ENCODE peak calls at places on chromosomes 6 and 20, in four cellular contexts. T, M, C and K are unnamed samples.

GRCh38 chr6:24798740-24799540 is at the start of gene ARMH2:
- DNase-seq in M (no peak), T (no peak), C (peak; percentile 10), K (no peak)

GRCh38 chr20:31934968-31935764 is 16.7 kb downstream of the PDRG1 start:
- DNase-seq in C (no peak), M (no peak), T (no peak), K (no peak)

GRCh38 chr6:17945111-17945510 is 42.3 kb downstream of the KIF13A start:
- DNase-seq in T (no peak), M (no peak), C (peak; percentile 60), K (no peak)

GRCh38 chr6:165721349-165721748 is 58.3 kb upstream of the PDE10A start:
- DNase-seq in C (no peak), T (no peak), M (no peak), K (no peak)

GRCh38 chr20:13022401-13023170 is 13.8 kb downstream of the SPTLC3 start:
- DNase-seq in C (peak; percentile 83), M (no peak), T (no peak), K (no peak)

GRCh38 chr6:45609141-45609638 is 231.5 kb upstream of the SUPT3H start:
- DNase-seq in M (no peak), T (no peak), C (peak; percentile 96), K (peak; percentile 71)

GRCh38 chr6:148885920-148886845 is 139.4 kb downstream of the UST start:
- DNase-seq in M (no peak), T (no peak), C (peak; percentile 24), K (no peak)

GRCh38 chr6:22699046-22699639 is 129.8 kb downstream of the HDGFL1 start:
- DNase-seq in T (no peak), C (no peak), M (no peak), K (no peak)

GRCh38 chr20:1280421-1281102 is 14.5 kb downstream of the SNPH start:
- DNase-seq in C (peak; percentile 17), T (no peak), M (peak; percentile 18), K (peak; percentile 34)

GRCh38 chr20:1876975-1877603 is 18.1 kb upstream of the SIRPA start:
- DNase-seq in T (no peak), C (peak; percentile 20), M (no peak), K (no peak)

GRCh38 chr6:142857609-142858195 is 87.3 kb downstream of the HIVEP2 start:
- DNase-seq in T (no peak), M (no peak), C (no peak), K (no peak)

GRCh38 chr6:142855877-142856606 is 88.9 kb downstream of the HIVEP2 start:
- DNase-seq in C (no peak), T (no peak), M (no peak), K (no peak)

GRCh38 chr6:142856607-142856856 is 88.4 kb downstream of the HIVEP2 start:
- DNase-seq in M (no peak), C (no peak), T (no peak), K (no peak)

GRCh38 chr6:142854589-142855488 is 90.1 kb downstream of the HIVEP2 start:
- DNase-seq in C (no peak), T (no peak), M (no peak), K (no peak)

DNA sequence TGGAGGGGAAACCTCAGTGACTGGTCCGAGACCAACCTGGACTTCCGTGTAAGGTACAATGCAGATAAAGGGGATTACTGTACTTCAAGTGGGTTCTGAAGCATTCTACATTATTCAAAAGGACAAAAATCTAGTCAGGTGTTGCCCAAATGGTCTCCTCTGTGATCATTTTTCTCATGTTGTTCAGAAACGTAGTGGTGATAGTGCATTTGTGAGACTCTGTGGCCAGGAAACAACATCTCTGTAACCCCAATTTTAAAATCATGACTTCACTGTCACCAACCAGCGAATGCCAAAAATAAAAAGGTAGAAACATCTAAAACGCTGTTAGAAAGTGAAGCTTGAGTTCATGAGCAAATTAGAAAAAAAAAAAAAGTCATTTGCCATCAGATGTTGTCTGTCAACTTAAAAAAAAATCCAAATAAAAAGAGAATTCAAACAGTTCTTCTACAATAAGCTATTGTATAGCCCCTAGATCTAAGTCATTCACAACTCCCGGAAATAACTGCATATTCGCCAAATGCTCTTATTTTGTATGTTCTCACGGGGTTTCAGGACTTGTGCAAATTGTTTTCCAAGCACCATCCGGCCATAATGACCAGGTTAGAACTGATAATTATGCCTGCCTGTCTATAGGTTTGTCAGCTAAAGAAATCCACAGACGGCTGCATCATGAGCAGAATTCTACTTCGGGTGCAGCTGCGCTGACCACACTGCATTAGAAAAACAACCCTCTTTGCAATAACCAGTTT is 87.9 kb downstream of the HIVEP2 start:
- DNase-seq in T (no peak), M (no peak), C (no peak), K (no peak)
- H3K4me3 ChIP-seq in T (no peak overlapping the region), M (no peak overlapping the region), C (no peak overlapping the region), K (no peak overlapping the region)

GRCh38 chr20:23647346-23647745 is 9.6 kb upstream of the CST3 start:
- DNase-seq in T (no peak), C (no peak), M (no peak), K (no peak)
- H3K4me3 ChIP-seq in T (no peak overlapping the region), C (no peak overlapping the region), M (no peak overlapping the region), K (no peak overlapping the region)

DNA sequence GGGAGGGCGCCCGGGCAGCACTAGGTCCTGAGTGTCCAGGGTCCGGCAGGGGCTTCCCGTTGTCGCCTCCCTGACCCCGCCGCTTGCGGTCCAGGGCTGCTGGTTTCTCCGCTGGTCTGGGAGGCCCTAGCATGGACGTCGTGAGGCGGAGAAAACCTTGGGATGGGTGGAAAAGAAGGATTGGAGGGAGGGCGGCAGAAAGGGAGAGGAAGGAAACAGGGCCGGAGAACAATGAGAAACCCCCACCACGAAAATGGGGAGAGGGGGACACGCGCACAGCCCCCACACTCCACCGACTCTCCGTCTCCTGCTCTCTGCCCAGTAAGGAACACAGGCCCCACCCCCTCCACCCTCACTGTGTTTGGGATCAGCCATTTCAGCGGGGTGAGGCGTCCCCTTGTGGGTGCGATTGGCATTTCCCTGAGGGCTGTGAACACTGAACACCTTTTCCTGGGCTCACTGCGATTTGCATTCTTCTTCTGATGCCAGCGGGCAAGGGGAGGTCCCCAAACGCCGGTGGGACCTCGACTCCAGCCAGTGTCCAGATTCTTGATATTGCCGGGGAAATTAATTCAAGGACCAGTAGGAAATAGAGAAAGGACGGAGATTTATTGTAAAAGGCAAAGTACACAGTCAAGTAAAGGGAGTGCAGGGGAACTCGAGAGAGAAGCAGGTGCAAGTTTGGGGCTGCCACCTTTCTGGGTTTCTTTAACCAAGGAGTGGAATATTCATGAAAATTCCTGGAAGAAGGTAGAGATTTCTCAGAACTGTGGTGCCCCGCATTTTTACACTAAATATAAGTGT is 3.3 kb upstream of the RAET1G start:
- DNase-seq in T (peak; percentile 87), M (peak; percentile 95), C (peak; percentile 62), K (peak; percentile 94)
- H3K4me3 ChIP-seq in T (peak overlapping the region; percentile 56), M (peak overlapping the region; percentile 62), C (peak overlapping the region; percentile 43), K (peak overlapping the region; percentile 56)

GRCh38 chr6:2839982-2840793 is 1.5 kb downstream of the SERPINB1 start:
- DNase-seq in T (no peak), M (peak; percentile 60), C (no peak), K (no peak)

GRCh38 chr6:2839195-2839981 is 2.3 kb downstream of the SERPINB1 start:
- DNase-seq in T (no peak), M (peak; percentile 46), C (peak; percentile 78), K (no peak)

GRCh38 chr6:2841264-2842138 is at the start of gene SERPINB1:
- DNase-seq in C (peak; percentile 92), T (peak; percentile 93), M (peak; percentile 97), K (peak; percentile 95)

GRCh38 chr6:2842139-2842552 is 483 bp upstream of the SERPINB1 start:
- DNase-seq in C (no peak), T (no peak), M (no peak), K (no peak)

DNA sequence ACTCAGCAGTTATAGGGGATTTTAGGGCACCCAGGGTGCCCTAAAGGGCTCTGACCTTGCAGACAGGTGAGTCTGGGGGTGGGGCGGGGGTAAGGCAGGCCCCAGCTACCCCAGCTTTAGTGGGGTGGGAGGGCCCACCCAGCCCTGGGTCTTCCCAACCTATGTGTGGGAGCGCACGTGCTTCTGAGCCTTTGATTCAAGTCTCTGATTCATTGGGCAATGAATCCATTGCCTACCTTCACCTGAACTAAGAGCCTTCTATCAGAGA is 935 bp downstream of the SERPINB1 start:
- DNase-seq in C (no peak), T (no peak), M (no peak), K (no peak)
- H3K4me3 ChIP-seq in C (peak overlapping the region; percentile 61), T (peak overlapping the region; percentile 65), M (peak overlapping the region; percentile 74), K (peak overlapping the region; percentile 57)

GRCh38 chr20:54343634-54344033 is 131.8 kb upstream of the DOK5 start:
- DNase-seq in T (no peak), C (no peak), M (no peak), K (no peak)

GRCh38 chr20:54347216-54347833 is 128.1 kb upstream of the DOK5 start:
- DNase-seq in C (peak; percentile 26), T (no peak), M (no peak), K (no peak)

GRCh38 chr20:54345301-54345724 is 130.1 kb upstream of the DOK5 start:
- DNase-seq in T (no peak), M (no peak), C (peak; percentile 91), K (no peak)

GRCh38 chr20:54346269-54346668 is 129.1 kb upstream of the DOK5 start:
- DNase-seq in T (no peak), M (no peak), C (no peak), K (no peak)

GRCh38 chr20:54345817-54346216 is 129.6 kb upstream of the DOK5 start:
- DNase-seq in M (no peak), T (no peak), C (peak; percentile 41), K (no peak)
- H3K4me3 ChIP-seq in M (no peak overlapping the region), T (no peak overlapping the region), C (no peak overlapping the region), K (no peak overlapping the region)

GRCh38 chr6:161437851-161438250 is 164.0 kb upstream of the AGPAT4 start:
- DNase-seq in T (no peak), C (peak; percentile 32), M (no peak), K (no peak)

GRCh38 chr6:161434921-161435411 is 161.1 kb upstream of the AGPAT4 start:
- DNase-seq in M (no peak), T (no peak), C (peak; percentile 100), K (no peak)

GRCh38 chr6:161436106-161436876 is 162.4 kb upstream of the AGPAT4 start:
- DNase-seq in C (peak; percentile 38), M (no peak), T (no peak), K (no peak)

GRCh38 chr6:161434331-161434730 is 160.5 kb upstream of the AGPAT4 start:
- DNase-seq in M (no peak), C (peak; percentile 59), T (no peak), K (no peak)

DNA sequence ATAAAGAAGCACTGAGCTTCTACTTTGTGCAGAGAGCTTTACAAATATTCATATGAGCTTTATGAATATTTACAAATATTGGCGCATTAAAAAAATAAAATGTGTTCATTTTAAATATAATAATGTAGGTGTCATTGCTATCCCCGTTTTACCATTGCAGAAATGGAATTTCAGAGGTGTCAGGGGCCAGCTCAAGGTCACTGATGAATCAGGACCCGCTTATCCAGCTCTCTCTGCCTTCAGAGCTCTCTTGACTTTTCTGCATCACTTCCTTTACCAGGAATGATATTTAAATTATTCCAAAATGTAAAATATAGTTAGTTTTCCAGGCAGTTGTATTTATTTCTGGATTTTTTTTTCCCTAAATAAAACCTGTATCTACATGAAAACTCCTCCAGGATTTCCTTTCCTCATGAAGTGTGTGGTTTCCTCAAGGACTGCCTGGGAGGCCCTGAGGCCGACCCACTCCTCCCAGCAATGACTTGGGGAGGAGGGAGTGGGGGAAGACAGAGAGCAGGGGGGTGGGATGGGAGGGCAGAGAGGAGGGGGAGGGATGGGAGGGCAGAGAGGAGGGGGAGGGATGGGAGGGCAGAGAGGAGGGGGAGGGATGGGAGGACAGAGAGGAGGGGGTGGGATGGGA is 161.7 kb upstream of the AGPAT4 start:
- DNase-seq in C (peak; percentile 71), T (no peak), M (no peak), K (no peak)
- H3K4me3 ChIP-seq in C (no peak overlapping the region), T (peak overlapping the region; percentile 1), M (peak overlapping the region; percentile 22), K (no peak overlapping the region)